ENCODE peak calls at places on chromosomes 3 and 15, in seven cellular contexts. M is small intestine, A is NCI-H1105, W is fibroblast of the aortic adventitia, H is A549, K is astrocyte of the spinal cord, P is kidney tubule cell. E is an unnamed sample.

GRCh38 chr3:117622130-117622841 is 912.7 kb downstream of the TUSC7 start:
- DNase-seq in M (no peak), A (no peak), W (peak), H (no peak), K (peak), P (peak), E (no peak)

GRCh38 chr3:49016414-49017228 is 1.8 kb downstream of the DALRD3 start:
- DNase-seq in M (no peak), A (no peak), W (no peak), H (no peak), K (no peak), P (no peak), E (no peak)

GRCh38 chr15:49644364-49644794 is 23.5 kb downstream of the DTWD1 start:
- DNase-seq in M (no peak), A (no peak), W (peak), H (no peak), K (no peak), P (no peak), E (no peak)

GRCh38 chr3:36597422-36597821 is 166.9 kb downstream of the DCLK3 start:
- DNase-seq in M (no peak), A (no peak), W (peak), H (peak), K (peak), P (peak), E (no peak)

GRCh38 chr15:75452968-75453702 is 1.6 kb upstream of the SIN3A start:
- DNase-seq in M (peak), A (peak), W (peak), H (peak), K (peak), P (peak), E (no peak)

GRCh38 chr3:9914011-9914410 is 2.9 kb upstream of the IL17RC start:
- DNase-seq in M (no peak), A (no peak), W (no peak), H (no peak), K (no peak), P (no peak), E (no peak)

GRCh38 chr3:139537325-139537724 is 2.2 kb downstream of the RBP1 start:
- DNase-seq in M (no peak), A (no peak), W (peak), H (no peak), K (peak), P (peak), E (no peak)

GRCh38 chr3:30895329-30895728 is 868 bp upstream of the GADL1 start:
- DNase-seq in M (no peak), A (no peak), W (no peak), H (no peak), K (no peak), P (no peak), E (no peak)

GRCh38 chr3:44105571-44105970 is 136.1 kb upstream of the TOPAZ1 start:
- DNase-seq in M (no peak), A (no peak), W (no peak), H (no peak), K (no peak), P (no peak), E (no peak)

E was measured in NT2/D1.